ENCODE peak calls at places on chromosomes 3 and 15, in five cellular contexts. L is HEK293T, M is AG08396, V is Kasumi-1, S is SK-N-SH. K is an unnamed sample.

GRCh38 chr3:12733566-12733965 is 25.5 kb downstream of the TMEM40 start:
- DNase-seq in L (no peak), M (no peak), V (no peak), S (no peak), K (no peak)

GRCh38 chr3:115913069-115913686 is 289.9 kb downstream of the GAP43 start:
- DNase-seq in L (peak; percentile 12), M (no peak), V (peak; percentile 2), S (no peak), K (no peak)

GRCh38 chr15:74768771-74769342 is 13.0 kb upstream of the CSK start:
- DNase-seq in L (peak; percentile 86), M (peak; percentile 80), V (peak; percentile 68), S (peak; percentile 84), K (peak; percentile 68)

GRCh38 chr15:40847225-40847961 is 3.5 kb downstream of the SPINT1 start:
- DNase-seq in L (peak; percentile 62), M (no peak), V (peak; percentile 82), S (peak; percentile 51), K (peak; percentile 72)

GRCh38 chr3:177491301-177492031 is 294.2 kb upstream of the TBL1XR1 start:
- DNase-seq in L (no peak), M (no peak), V (peak; percentile 12), S (peak; percentile 55), K (no peak)

GRCh38 chr3:186361612-186362408 is at the start of gene DGKG:
- DNase-seq in L (peak; percentile 37), M (peak; percentile 68), V (peak; percentile 78), S (peak; percentile 90), K (peak; percentile 1)

GRCh38 chr3:10137178-10137577 is 4.4 kb upstream of the VHL start:
- DNase-seq in L (no peak), M (no peak), V (no peak), S (no peak), K (no peak)

GRCh38 chr15:75123395-75123794 is 78.3 kb upstream of the C15orf39 start:
- DNase-seq in L (no peak), M (peak; percentile 65), V (no peak), S (no peak), K (no peak)

GRCh38 chr3:141926929-141927328 is 50.5 kb downstream of the ATP1B3 start:
- DNase-seq in L (no peak), M (no peak), V (no peak), S (no peak), K (no peak)

GRCh38 chr15:69451951-69452701 is 492 bp upstream of the RPLP1 start:
- DNase-seq in L (peak; percentile 36), M (peak; percentile 16), V (peak; percentile 93), S (peak; percentile 30), K (peak; percentile 47)

GRCh38 chr3:155332668-155333160 is 39.2 kb upstream of the STRIT1 start:
- DNase-seq in L (no peak), M (no peak), V (no peak), S (no peak), K (no peak)

GRCh38 chr3:127672429-127673190 is at the start of gene ABTB1:
- DNase-seq in L (peak; percentile 93), M (peak; percentile 97), V (peak; percentile 67), S (peak; percentile 98), K (peak; percentile 90)

GRCh38 chr15:29364429-29365078 is 94.9 kb upstream of the NSMCE3 start:
- DNase-seq in L (peak; percentile 21), M (no peak), V (peak; percentile 77), S (no peak), K (no peak)

GRCh38 chr3:31516757-31517156 is 16.0 kb upstream of the STT3B start:
- DNase-seq in L (no peak), M (no peak), V (no peak), S (no peak), K (no peak)

GRCh38 chr3:133412511-133413165 is 12.8 kb downstream of the BFSP2 start:
- DNase-seq in L (no peak), M (peak; percentile 40), V (no peak), S (no peak), K (no peak)

GRCh38 chr3:8964436-8965370 is 1.4 kb upstream of the RAD18 start:
- DNase-seq in L (no peak), M (no peak), V (no peak), S (no peak), K (no peak)

GRCh38 chr3:113439576-113439975 is 1.7 kb downstream of the CFAP44 start:
- DNase-seq in L (no peak), M (no peak), V (no peak), S (no peak), K (no peak)

K was measured in OCI-LY7.